ENCODE peak calls at places on chromosomes 12 and 14, in ten cellular contexts. W is adrenal gland, P is transverse colon, Z is A549, T is heart left ventricle, U is tibial nerve, N is HepG2, O is HCT116, Q is ovary, H is uterus. I is an unnamed sample.
A peak's percentile ranks its signal among the peaks of the same experiment; 100 is the strongest.

GRCh38 chr14:91138511-91139359 is 24.9 kb downstream of the DGLUCY start:
- DNase-seq in H (no peak), Q (no peak), O (no peak), W (peak; percentile 27), N (peak; percentile 40), Z (peak; percentile 28), P (peak; percentile 31), T (no peak), U (no peak), I (no peak)

GRCh38 chr14:104111301-104112112 is 26.0 kb downstream of the ASPG start:
- DNase-seq in N (no peak), O (no peak), H (no peak), T (peak; percentile 26), Q (peak; percentile 7), P (peak; percentile 28), Z (no peak), W (no peak), U (no peak), I (peak; percentile 26)

GRCh38 chr12:80720516-80720915 is 3.8 kb downstream of the MYF5 start:
- DNase-seq in Q (no peak), Z (no peak), H (no peak), N (no peak), T (no peak), W (no peak), U (no peak), O (no peak), P (no peak), I (no peak)

GRCh38 chr12:117507547-117507946 is 146.1 kb upstream of the NOS1 start:
- DNase-seq in N (no peak), H (no peak), Z (no peak), Q (no peak), P (no peak), U (no peak), W (no peak), T (no peak), O (no peak), I (peak; percentile 39)

GRCh38 chr12:21346542-21347205 is 12.0 kb upstream of the SLCO1A2 start:
- DNase-seq in T (no peak), O (no peak), H (no peak), N (no peak), Q (no peak), P (no peak), Z (no peak), U (no peak), W (no peak), I (no peak)

GRCh38 chr14:33700052-33700451 is 250.8 kb downstream of the EGLN3 start:
- DNase-seq in Z (no peak), O (no peak), W (no peak), U (no peak), Q (no peak), N (no peak), H (no peak), T (no peak), P (no peak), I (no peak)

GRCh38 chr12:143964-144649 is 69.8 kb downstream of the SLC6A12 start:
- DNase-seq in T (no peak), P (peak; percentile 77), N (peak; percentile 62), U (no peak), Z (no peak), O (no peak), H (no peak), W (no peak), Q (no peak), I (peak; percentile 60)

GRCh38 chr12:122865268-122866231 is 30.3 kb downstream of the HIP1R start:
- DNase-seq in Q (no peak), H (no peak), U (no peak), T (peak; percentile 81), N (peak; percentile 69), Z (peak; percentile 47), W (no peak), P (no peak), O (peak; percentile 16), I (peak; percentile 83)

GRCh38 chr14:74552623-74553022 is 59.1 kb downstream of the ISCA2 start:
- DNase-seq in T (peak; percentile 80), W (peak; percentile 50), H (peak; percentile 58), Z (no peak), Q (peak; percentile 71), N (no peak), P (peak; percentile 44), U (no peak), O (no peak), I (peak; percentile 45)

GRCh38 chr14:81329640-81330385 is 70.3 kb downstream of the STON2 start:
- DNase-seq in T (no peak), Q (no peak), N (no peak), P (no peak), Z (no peak), H (no peak), O (no peak), U (no peak), W (no peak), I (no peak)

GRCh38 chr14:104140213-104140462 is 1.8 kb downstream of the KIF26A start:
- DNase-seq in O (no peak), W (no peak), H (no peak), Q (peak; percentile 3), N (no peak), U (no peak), T (peak; percentile 33), Z (no peak), P (no peak), I (no peak)

GRCh38 chr12:112796067-112796466 is 4.5 kb downstream of the RPH3A start:
- DNase-seq in P (no peak), H (no peak), T (no peak), W (no peak), Q (no peak), O (no peak), N (no peak), Z (no peak), U (no peak), I (no peak)

GRCh38 chr14:24996930-24997329 is 53.0 kb downstream of the STXBP6 start:
- DNase-seq in H (no peak), O (no peak), N (no peak), T (no peak), Z (no peak), Q (no peak), W (no peak), P (no peak), U (no peak), I (no peak)

GRCh38 chr12:2751686-2752085 is 43.1 kb upstream of the FKBP4 start:
- DNase-seq in Z (no peak), O (no peak), H (no peak), W (no peak), N (no peak), U (no peak), Q (no peak), T (no peak), P (no peak), I (no peak)

GRCh38 chr12:2750185-2750584 is 44.6 kb upstream of the FKBP4 start:
- DNase-seq in H (no peak), U (no peak), N (no peak), W (no peak), P (no peak), O (no peak), Z (no peak), T (no peak), Q (no peak), I (no peak)

GRCh38 chr12:2749580-2749979 is 45.2 kb upstream of the FKBP4 start:
- DNase-seq in N (no peak), H (no peak), W (no peak), O (no peak), Z (no peak), P (no peak), Q (no peak), U (no peak), T (no peak), I (no peak)

GRCh38 chr12:2752676-2753371 is 41.9 kb upstream of the FKBP4 start:
- DNase-seq in U (peak; percentile 47), Z (peak; percentile 25), N (peak; percentile 44), P (peak; percentile 74), W (peak; percentile 79), T (peak; percentile 73), H (peak; percentile 77), Q (peak; percentile 76), O (peak; percentile 16), I (peak; percentile 79)

DNA sequence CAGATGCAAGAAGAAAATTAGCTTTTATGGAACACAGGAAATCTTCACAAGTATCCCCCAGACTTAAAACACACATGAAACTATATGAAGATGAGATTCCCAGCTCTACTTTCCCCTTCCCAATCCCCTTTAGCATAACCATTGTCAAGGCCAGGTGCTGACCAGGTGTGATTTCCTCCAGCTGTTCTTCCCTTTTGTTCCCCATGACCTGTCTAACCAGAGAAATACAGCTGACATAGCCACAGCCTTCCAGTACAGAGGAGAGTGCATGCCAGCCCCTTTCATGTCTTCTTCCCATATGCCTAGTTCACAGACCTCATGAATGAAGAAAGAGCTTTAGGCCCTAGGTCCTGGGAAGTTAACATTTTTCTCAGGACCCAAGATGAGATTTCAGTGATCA is 43.5 kb upstream of the FKBP4 start:
- DNase-seq in N (no peak), P (no peak), H (no peak), T (no peak), Z (no peak), W (no peak), Q (no peak), O (no peak), U (no peak), I (no peak)
- TF ChIP-seq POLR2A in N (no peak), P (no peak), H (no peak), T (no peak), Z (no peak), W (no peak), Q (no peak), O (no peak), U (no peak), I (no peak)

GRCh38 chr14:61477845-61478438 is 156.6 kb downstream of the PRKCH start:
- DNase-seq in U (no peak), W (peak; percentile 95), H (no peak), P (peak; percentile 77), Z (no peak), T (peak; percentile 85), O (peak; percentile 40), Q (no peak), N (no peak), I (peak; percentile 89)
- TF ChIP-seq POLR2A in U (no peak), W (no peak), H (no peak), P (no peak), Z (no peak), T (no peak), O (no peak), Q (peak; percentile 21), N (no peak), I (no peak)

DNA sequence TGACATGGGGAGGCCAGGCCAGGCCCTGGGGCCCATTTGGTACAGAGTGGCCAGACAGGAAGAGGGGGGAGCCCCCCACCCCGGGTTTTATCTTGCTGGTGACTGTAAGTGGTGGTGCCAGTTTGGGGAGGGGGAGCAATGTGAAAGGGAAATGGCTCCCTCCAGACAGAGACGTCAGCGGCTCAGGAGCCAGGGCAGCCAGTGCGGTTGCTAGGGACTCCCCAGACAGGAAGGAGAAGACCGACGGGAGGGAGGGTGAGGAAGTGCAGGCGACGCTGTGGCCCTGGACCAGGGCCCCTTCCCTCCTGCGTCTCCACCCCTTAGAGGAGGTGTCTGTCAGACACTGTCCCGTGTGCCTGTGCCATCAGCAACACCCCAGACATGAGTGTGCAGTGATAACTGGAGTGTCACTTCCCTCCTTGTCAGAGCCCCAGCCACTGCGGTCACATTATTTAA is 7.0 kb downstream of the VASH1 start:
- DNase-seq in Z (no peak), Q (peak; percentile 11), U (peak; percentile 15), P (peak; percentile 49), N (no peak), H (peak; percentile 23), T (peak; percentile 85), O (no peak), W (peak; percentile 69), I (peak; percentile 40)
- TF ChIP-seq POLR2A in Z (no peak), Q (no peak), U (no peak), P (no peak), N (no peak), H (no peak), T (no peak), O (no peak), W (no peak), I (no peak)

GRCh38 chr12:79547735-79548347 is 142.9 kb downstream of the PAWR start:
- DNase-seq in U (peak; percentile 61), P (peak; percentile 43), O (peak; percentile 34), Z (peak; percentile 66), Q (peak; percentile 25), T (no peak), N (peak; percentile 91), H (no peak), W (peak; percentile 70), I (no peak)
- TF ChIP-seq POLR2A in U (no peak), P (no peak), O (no peak), Z (no peak), Q (no peak), T (no peak), N (peak; percentile 36), H (no peak), W (no peak), I (no peak)